ENCODE peak calls at places on chromosomes 12 and 14, in four cellular contexts. H is HL-60, Q is NCI-H460, J is NCI-H510A. X is an unnamed sample.
A peak's percentile ranks its signal among the peaks of the same experiment; 100 is the strongest.

GRCh38 chr12:53068811-53069585 is 10.2 kb downstream of the SPRYD3 start:
- DNase-seq in J (no peak), Q (no peak), H (no peak), X (peak; percentile 91)

GRCh38 chr14:99757331-99758070 is 35.7 kb upstream of the EML1 start:
- DNase-seq in J (no peak), H (no peak), Q (no peak), X (no peak)

GRCh38 chr12:2335109-2335508 is 282.3 kb downstream of the CACNA1C start:
- DNase-seq in H (no peak), Q (no peak), J (no peak), X (no peak)

GRCh38 chr14:97382616-97383226 is 585.5 kb downstream of the VRK1 start:
- DNase-seq in H (no peak), Q (no peak), J (no peak), X (no peak)

GRCh38 chr12:26822051-26822450 is 10.9 kb downstream of the ITPR2 start:
- DNase-seq in Q (no peak), J (no peak), H (no peak), X (no peak)

GRCh38 chr12:105175397-105175990 is 60.5 kb downstream of the APPL2 start:
- DNase-seq in J (no peak), H (no peak), Q (no peak), X (no peak)

GRCh38 chr12:124533456-124533855 is 34.0 kb downstream of the NCOR2 start:
- DNase-seq in H (no peak), Q (no peak), J (no peak), X (no peak)

GRCh38 chr12:93870020-93870795 is 193.0 kb downstream of the CRADD start:
- DNase-seq in J (no peak), H (no peak), Q (no peak), X (peak; percentile 68)

GRCh38 chr12:57101892-57102695 is 9.1 kb downstream of the STAT6 start:
- DNase-seq in H (no peak), Q (no peak), J (no peak), X (no peak)

GRCh38 chr14:23187925-23188324 is 4.5 kb upstream of the SLC7A8 start:
- DNase-seq in J (no peak), Q (no peak), H (no peak), X (no peak)

GRCh38 chr14:74886001-74886400 is 4.3 kb downstream of the DLST start:
- DNase-seq in H (no peak), J (no peak), Q (no peak), X (no peak)

GRCh38 chr12:23055004-23055403 is 430.0 kb downstream of the ETNK1 start:
- DNase-seq in H (no peak), J (no peak), Q (peak; percentile 6), X (no peak)

GRCh38 chr12:112559784-112560183 is 141.0 kb downstream of the PTPN11 start:
- DNase-seq in H (no peak), J (no peak), Q (no peak), X (no peak)

GRCh38 chr12:105018761-105019160 is 32.6 kb downstream of the NOPCHAP1 start:
- DNase-seq in J (no peak), H (no peak), Q (no peak), X (no peak)

GRCh38 chr14:80446356-80446755 is 235.1 kb upstream of the DIO2 start:
- DNase-seq in Q (no peak), H (no peak), J (no peak), X (no peak)

GRCh38 chr12:16607895-16608294 is 1.9 kb upstream of the LMO3 start:
- DNase-seq in Q (no peak), J (no peak), H (no peak), X (no peak)

X was measured in esophagus muscularis mucosa.